ENCODE peak calls at places on chromosomes 3 and 15, in ten cellular contexts. One of them, this sample, is unnamed.

GRCh38 chr3:194494951-194495374 is 8.2 kb upstream of the ATP13A3 start:
- DNase-seq in T-helper 1 cell: no peak
- DNase-seq in neuronal stem cell: no peak
- DNase-seq in AG08395: no peak
- DNase-seq in GM20000: no peak
- DNase-seq in mucosa of gallbladder: no peak
- DNase-seq in fibroblast of mammary gland: peak; percentile 37
- DNase-seq in neural crest cell: no peak
- DNase-seq in CD8-positive, alpha-beta T cell: no peak
- DNase-seq in AG04449: no peak
- DNase-seq in this sample: no peak

GRCh38 chr15:31571676-31572075 is 245.0 kb downstream of the KLF13 start:
- DNase-seq in T-helper 1 cell: no peak
- DNase-seq in neuronal stem cell: no peak
- DNase-seq in AG08395: peak; percentile 12
- DNase-seq in GM20000: no peak
- DNase-seq in mucosa of gallbladder: no peak
- DNase-seq in fibroblast of mammary gland: no peak
- DNase-seq in neural crest cell: no peak
- DNase-seq in CD8-positive, alpha-beta T cell: no peak
- DNase-seq in AG04449: no peak
- DNase-seq in this sample: no peak

GRCh38 chr3:25594007-25594502 is 70.7 kb downstream of the TOP2B start:
- DNase-seq in T-helper 1 cell: no peak
- DNase-seq in neuronal stem cell: peak; percentile 52
- DNase-seq in AG08395: peak; percentile 69
- DNase-seq in GM20000: no peak
- DNase-seq in mucosa of gallbladder: no peak
- DNase-seq in fibroblast of mammary gland: peak; percentile 89
- DNase-seq in neural crest cell: no peak
- DNase-seq in CD8-positive, alpha-beta T cell: no peak
- DNase-seq in AG04449: peak; percentile 73
- DNase-seq in this sample: no peak

GRCh38 chr15:40093224-40093842 is 15.3 kb downstream of the BMF start:
- DNase-seq in T-helper 1 cell: no peak
- DNase-seq in neuronal stem cell: no peak
- DNase-seq in AG08395: peak; percentile 73
- DNase-seq in GM20000: no peak
- DNase-seq in mucosa of gallbladder: no peak
- DNase-seq in fibroblast of mammary gland: peak; percentile 31
- DNase-seq in neural crest cell: no peak
- DNase-seq in CD8-positive, alpha-beta T cell: no peak
- DNase-seq in AG04449: no peak
- DNase-seq in this sample: no peak

GRCh38 chr3:134320749-134321148 is 53.5 kb downstream of the AMOTL2 start:
- DNase-seq in T-helper 1 cell: no peak
- DNase-seq in neuronal stem cell: no peak
- DNase-seq in AG08395: no peak
- DNase-seq in GM20000: no peak
- DNase-seq in mucosa of gallbladder: no peak
- DNase-seq in fibroblast of mammary gland: no peak
- DNase-seq in neural crest cell: no peak
- DNase-seq in CD8-positive, alpha-beta T cell: no peak
- DNase-seq in AG04449: no peak
- DNase-seq in this sample: no peak

GRCh38 chr15:72285927-72286516 is 13.7 kb upstream of the PARP6 start:
- DNase-seq in T-helper 1 cell: peak; percentile 31
- DNase-seq in neuronal stem cell: no peak
- DNase-seq in AG08395: peak; percentile 37
- DNase-seq in GM20000: no peak
- DNase-seq in mucosa of gallbladder: peak; percentile 21
- DNase-seq in fibroblast of mammary gland: no peak
- DNase-seq in neural crest cell: no peak
- DNase-seq in CD8-positive, alpha-beta T cell: peak; percentile 17
- DNase-seq in AG04449: no peak
- DNase-seq in this sample: peak; percentile 38

GRCh38 chr15:99729920-99730319 is 3.3 kb downstream of the LYSMD4 start:
- DNase-seq in T-helper 1 cell: no peak
- DNase-seq in neuronal stem cell: no peak
- DNase-seq in AG08395: peak; percentile 58
- DNase-seq in GM20000: no peak
- DNase-seq in mucosa of gallbladder: no peak
- DNase-seq in fibroblast of mammary gland: peak; percentile 42
- DNase-seq in neural crest cell: no peak
- DNase-seq in CD8-positive, alpha-beta T cell: no peak
- DNase-seq in AG04449: no peak
- DNase-seq in this sample: no peak

GRCh38 chr3:184596886-184597575 is 35.4 kb downstream of the EPHB3 start:
- DNase-seq in T-helper 1 cell: no peak
- DNase-seq in neuronal stem cell: no peak
- DNase-seq in AG08395: no peak
- DNase-seq in GM20000: no peak
- DNase-seq in mucosa of gallbladder: no peak
- DNase-seq in fibroblast of mammary gland: no peak
- DNase-seq in neural crest cell: no peak
- DNase-seq in CD8-positive, alpha-beta T cell: no peak
- DNase-seq in AG04449: no peak
- DNase-seq in this sample: no peak

GRCh38 chr3:107128942-107129341 is 248.3 kb upstream of the CCDC54 start:
- DNase-seq in T-helper 1 cell: no peak
- DNase-seq in neuronal stem cell: no peak
- DNase-seq in AG08395: no peak
- DNase-seq in GM20000: no peak
- DNase-seq in mucosa of gallbladder: no peak
- DNase-seq in fibroblast of mammary gland: no peak
- DNase-seq in neural crest cell: no peak
- DNase-seq in CD8-positive, alpha-beta T cell: no peak
- DNase-seq in AG04449: no peak
- DNase-seq in this sample: no peak

GRCh38 chr15:40334941-40335795 is 5.6 kb downstream of the CCDC9B start:
- DNase-seq in T-helper 1 cell: no peak
- DNase-seq in neuronal stem cell: no peak
- DNase-seq in AG08395: no peak
- DNase-seq in GM20000: no peak
- DNase-seq in mucosa of gallbladder: no peak
- DNase-seq in fibroblast of mammary gland: no peak
- DNase-seq in neural crest cell: no peak
- DNase-seq in CD8-positive, alpha-beta T cell: no peak
- DNase-seq in AG04449: no peak
- DNase-seq in this sample: no peak

GRCh38 chr3:14222900-14223594 is 44.4 kb downstream of the LSM3 start:
- DNase-seq in T-helper 1 cell: no peak
- DNase-seq in neuronal stem cell: no peak
- DNase-seq in AG08395: no peak
- DNase-seq in GM20000: no peak
- DNase-seq in mucosa of gallbladder: no peak
- DNase-seq in fibroblast of mammary gland: peak; percentile 59
- DNase-seq in neural crest cell: no peak
- DNase-seq in CD8-positive, alpha-beta T cell: no peak
- DNase-seq in AG04449: no peak
- DNase-seq in this sample: no peak

This sample was measured in T follicular helper cell.